ENCODE peak calls at places on chromosomes 11 and 22, in ten cellular contexts. J, Y, S, O, P, Q, A, Z, B and F are unnamed samples.
A peak's percentile ranks its signal among the peaks of the same experiment; 100 is the strongest.

GRCh38 chr11:10303558-10304363 is 1.1 kb upstream of the ADM start:
- ATAC-seq in A (peak; percentile 3), S (peak; percentile 20), P (peak; percentile 13), B (no peak), Y (peak; percentile 3), O (peak; percentile 22), Z (peak; percentile 32), Q (peak; percentile 3), J (peak; percentile 3), F (no peak)

GRCh38 chr22:50218996-50219727 is 18.4 kb downstream of the SELENOO start:
- ATAC-seq in P (peak; percentile 26), J (peak; percentile 81), S (peak; percentile 19), Z (peak; percentile 63), A (peak; percentile 51), Y (peak; percentile 55), Q (no peak), O (peak; percentile 55), B (no peak), F (peak; percentile 84)

GRCh38 chr22:43624144-43624998 is 187.7 kb downstream of the EFCAB6 start:
- ATAC-seq in J (no peak), Q (no peak), O (no peak), Z (no peak), S (no peak), A (peak; percentile 93), Y (peak; percentile 86), B (no peak), P (no peak), F (no peak)

GRCh38 chr11:130813638-130814037 is 102.6 kb downstream of the SNX19 start:
- ATAC-seq in A (no peak), Y (no peak), Z (peak; percentile 30), J (no peak), P (no peak), O (no peak), S (no peak), Q (no peak), B (no peak), F (no peak)

GRCh38 chr22:44107341-44107740 is 73.4 kb upstream of the PARVG start:
- ATAC-seq in J (no peak), A (no peak), S (no peak), Y (no peak), P (no peak), O (no peak), Z (no peak), B (peak; percentile 80), Q (no peak), F (no peak)

GRCh38 chr22:33240901-33241300 is 182.7 kb upstream of the SYN3 start:
- ATAC-seq in Q (no peak), S (no peak), O (no peak), A (no peak), J (no peak), Z (peak; percentile 45), Y (no peak), P (no peak), B (no peak), F (no peak)

GRCh38 chr11:72072348-72072747 is 8.0 kb downstream of the NUMA1 start:
- ATAC-seq in J (no peak), P (peak; percentile 35), B (peak; percentile 88), Y (peak; percentile 79), O (no peak), S (peak; percentile 38), Z (peak; percentile 50), A (peak; percentile 84), Q (peak; percentile 58), F (no peak)

GRCh38 chr11:71140206-71140919 is 112.0 kb downstream of the SHANK2 start:
- ATAC-seq in S (no peak), B (no peak), Y (peak; percentile 34), Q (no peak), P (no peak), O (no peak), A (no peak), Z (no peak), J (no peak), F (no peak)

GRCh38 chr11:118380571-118380970 is 20.8 kb upstream of the ATP5MG start:
- ATAC-seq in Q (no peak), O (no peak), B (no peak), S (no peak), J (peak; percentile 96), Y (no peak), P (no peak), Z (peak; percentile 86), A (peak; percentile 71), F (no peak)

GRCh38 chr22:48135641-48136040 is 1373.2 kb downstream of the TBC1D22A start:
- ATAC-seq in Y (no peak), A (no peak), J (no peak), Q (no peak), O (no peak), Z (no peak), P (no peak), S (no peak), B (no peak), F (no peak)

GRCh38 chr22:35582218-35582860 is 34.8 kb downstream of the MB start:
- ATAC-seq in S (no peak), O (no peak), B (no peak), Y (no peak), Q (no peak), A (peak; percentile 20), J (no peak), Z (no peak), P (no peak), F (no peak)

GRCh38 chr22:45868586-45869443 is 108.1 kb downstream of the WNT7B start:
- ATAC-seq in S (no peak), J (no peak), P (no peak), O (no peak), Q (no peak), Z (no peak), B (no peak), A (no peak), Y (peak; percentile 23), F (no peak)

GRCh38 chr22:41947181-41948080 is 479 bp upstream of the CENPM start:
- ATAC-seq in Q (no peak), Y (no peak), P (no peak), B (no peak), J (no peak), O (no peak), Z (no peak), A (no peak), S (no peak), F (no peak)

GRCh38 chr11:34176980-34177319 is 71.5 kb downstream of the NAT10 start:
- ATAC-seq in Z (no peak), B (no peak), S (no peak), Q (no peak), Y (no peak), J (no peak), O (no peak), A (no peak), P (no peak), F (no peak)

GRCh38 chr11:116827461-116827860 is 2.2 kb upstream of the APOC3 start:
- ATAC-seq in Q (no peak), Y (no peak), B (no peak), Z (no peak), P (no peak), J (no peak), S (no peak), A (no peak), O (no peak), F (no peak)

GRCh38 chr11:68430801-68431200 is 29.8 kb upstream of the PPP6R3 start:
- ATAC-seq in J (no peak), Q (no peak), Y (no peak), O (no peak), A (peak; percentile 89), Z (no peak), B (no peak), P (no peak), S (no peak), F (no peak)

GRCh38 chr11:35146074-35146521 is 7.1 kb downstream of the CD44 start:
- ATAC-seq in Y (no peak), O (no peak), P (peak; percentile 40), Z (peak; percentile 27), J (no peak), B (peak; percentile 57), Q (no peak), A (no peak), S (no peak), F (no peak)

GRCh38 chr11:47589504-47590025 is 3.1 kb downstream of the FAM180B start:
- ATAC-seq in S (no peak), J (no peak), P (no peak), Y (no peak), Z (peak; percentile 27), A (no peak), B (no peak), O (no peak), Q (no peak), F (peak; percentile 15)

GRCh38 chr11:8019671-8020597 is 32.8 kb downstream of the EIF3F start:
- ATAC-seq in Q (peak; percentile 36), Y (peak; percentile 68), Z (peak; percentile 55), O (peak; percentile 16), A (peak; percentile 40), P (peak; percentile 54), B (peak; percentile 49), J (peak; percentile 67), S (peak; percentile 51), F (peak; percentile 35)

GRCh38 chr11:106399075-106399500 is 321.6 kb downstream of the AASDHPPT start:
- ATAC-seq in P (no peak), Y (peak; percentile 98), B (no peak), A (peak; percentile 95), O (no peak), Z (peak; percentile 99), Q (no peak), S (no peak), J (no peak), F (peak; percentile 84)

GRCh38 chr11:31968774-31969433 is 122.0 kb upstream of the RCN1 start:
- ATAC-seq in Y (peak; percentile 70), P (no peak), B (no peak), Z (peak; percentile 63), J (no peak), O (no peak), Q (no peak), S (no peak), A (peak; percentile 93), F (no peak)

GRCh38 chr11:66495401-66495844 is 15.0 kb upstream of the BBS1 start:
- ATAC-seq in B (peak; percentile 37), Z (peak; percentile 30), S (no peak), P (no peak), J (no peak), Y (peak; percentile 31), O (no peak), A (no peak), Q (no peak), F (no peak)

GRCh38 chr11:17573526-17573925 is 26.5 kb downstream of the OTOG start:
- ATAC-seq in A (no peak), P (no peak), Y (no peak), B (no peak), Q (no peak), Z (no peak), J (no peak), O (no peak), S (no peak), F (no peak)

GRCh38 chr22:45828836-45829235 is 148.1 kb downstream of the WNT7B start:
- ATAC-seq in Q (no peak), Z (no peak), J (no peak), A (no peak), Y (no peak), O (no peak), P (no peak), S (no peak), B (no peak), F (no peak)

GRCh38 chr22:28582806-28583205 is 96.8 kb downstream of the TTC28 start:
- ATAC-seq in S (no peak), Z (no peak), P (no peak), O (no peak), B (no peak), J (no peak), A (peak; percentile 71), Y (no peak), Q (no peak), F (no peak)

GRCh38 chr11:17413414-17414316 is 25.2 kb upstream of the KCNJ11 start:
- ATAC-seq in O (no peak), J (no peak), Y (no peak), Q (no peak), Z (no peak), S (peak; percentile 74), B (no peak), P (no peak), A (no peak), F (no peak)